ENCODE peak calls at places on chromosome 3, in six cellular contexts. Q is K562, O is H1, T is GM12878, I is HepG2, L is GM12892. S is an unnamed sample.

GRCh38 chr3:30324587-30324986 is 281.8 kb upstream of the TGFBR2 start:
- DNase-seq in Q (no peak), O (no peak), T (no peak), I (no peak), L (no peak), S (no peak)

GRCh38 chr3:8651418-8652322 is 7.1 kb upstream of the SSUH2 start:
- DNase-seq in Q (no peak), O (no peak), T (no peak), I (peak; percentile 95), L (no peak), S (no peak)

GRCh38 chr3:52232279-52233107 is 6.5 kb downstream of the TWF2 start:
- DNase-seq in Q (no peak), O (no peak), T (no peak), I (no peak), L (no peak), S (no peak)

GRCh38 chr3:63968612-63969350 is 54.5 kb downstream of the PSMD6 start:
- DNase-seq in Q (no peak), O (no peak), T (no peak), I (no peak), L (no peak), S (no peak)

GRCh38 chr3:38611866-38612265 is 37.6 kb downstream of the SCN5A start:
- DNase-seq in Q (no peak), O (no peak), T (no peak), I (no peak), L (no peak), S (no peak)

GRCh38 chr3:54830658-54831057 is 97.2 kb downstream of the LRTM1 start:
- DNase-seq in Q (peak; percentile 50), O (peak; percentile 19), T (no peak), I (peak; percentile 20), L (no peak), S (no peak)

GRCh38 chr3:111715911-111716523 is 120.9 kb upstream of the ZBED2 start:
- DNase-seq in Q (peak; percentile 26), O (no peak), T (no peak), I (peak; percentile 47), L (no peak), S (no peak)

GRCh38 chr3:171994646-171995441 is 44.5 kb upstream of the FNDC3B start:
- DNase-seq in Q (no peak), O (no peak), T (no peak), I (peak; percentile 41), L (no peak), S (no peak)

GRCh38 chr3:45915518-45916231 is 27.6 kb upstream of the CXCR6 start:
- DNase-seq in Q (peak; percentile 42), O (no peak), T (peak; percentile 98), I (no peak), L (peak; percentile 85), S (peak; percentile 73)

GRCh38 chr3:186024210-186024609 is 84.7 kb downstream of the ETV5 start:
- DNase-seq in Q (no peak), O (no peak), T (no peak), I (no peak), L (no peak), S (no peak)

GRCh38 chr3:183635107-183635430 is 354 bp upstream of the KLHL24 start:
- DNase-seq in Q (no peak), O (no peak), T (no peak), I (no peak), L (no peak), S (no peak)

GRCh38 chr3:150331978-150332568 is 76.0 kb upstream of the TSC22D2 start:
- DNase-seq in Q (no peak), O (no peak), T (no peak), I (no peak), L (no peak), S (no peak)

GRCh38 chr3:13120246-13120927 is 47.2 kb upstream of the IQSEC1 start:
- DNase-seq in Q (no peak), O (no peak), T (no peak), I (no peak), L (no peak), S (no peak)

GRCh38 chr3:69354948-69355347 is 30.9 kb downstream of the FRMD4B start:
- DNase-seq in Q (no peak), O (no peak), T (no peak), I (no peak), L (no peak), S (no peak)

GRCh38 chr3:14137004-14137403 is 12.2 kb downstream of the TMEM43 start:
- DNase-seq in Q (no peak), O (no peak), T (no peak), I (no peak), L (no peak), S (no peak)

GRCh38 chr3:177724020-177724638 is 526.8 kb upstream of the TBL1XR1 start:
- DNase-seq in Q (no peak), O (no peak), T (no peak), I (no peak), L (no peak), S (no peak)

GRCh38 chr3:79361748-79362378 is 405.9 kb downstream of the ROBO1 start:
- DNase-seq in Q (peak; percentile 8), O (no peak), T (no peak), I (peak; percentile 31), L (no peak), S (peak; percentile 2)

GRCh38 chr3:63863150-63864007 is at the start of the genes ATXN7 and THOC7:
- DNase-seq in Q (peak; percentile 77), O (no peak), T (no peak), I (peak; percentile 24), L (peak; percentile 51), S (peak; percentile 56)

GRCh38 chr3:171357721-171358120 is 102.5 kb downstream of the TNIK start:
- DNase-seq in Q (no peak), O (no peak), T (no peak), I (no peak), L (no peak), S (no peak)

GRCh38 chr3:165642761-165643432 is 194.3 kb downstream of the BCHE start:
- DNase-seq in Q (no peak), O (no peak), T (no peak), I (no peak), L (no peak), S (no peak)

GRCh38 chr3:30042274-30042859 is 564.0 kb upstream of the TGFBR2 start:
- DNase-seq in Q (peak; percentile 12), O (no peak), T (peak; percentile 1), I (peak; percentile 66), L (no peak), S (peak; percentile 4)

GRCh38 chr3:61889259-61889658 is 327.9 kb downstream of the PTPRG start:
- DNase-seq in Q (no peak), O (no peak), T (no peak), I (no peak), L (no peak), S (no peak)

DNA sequence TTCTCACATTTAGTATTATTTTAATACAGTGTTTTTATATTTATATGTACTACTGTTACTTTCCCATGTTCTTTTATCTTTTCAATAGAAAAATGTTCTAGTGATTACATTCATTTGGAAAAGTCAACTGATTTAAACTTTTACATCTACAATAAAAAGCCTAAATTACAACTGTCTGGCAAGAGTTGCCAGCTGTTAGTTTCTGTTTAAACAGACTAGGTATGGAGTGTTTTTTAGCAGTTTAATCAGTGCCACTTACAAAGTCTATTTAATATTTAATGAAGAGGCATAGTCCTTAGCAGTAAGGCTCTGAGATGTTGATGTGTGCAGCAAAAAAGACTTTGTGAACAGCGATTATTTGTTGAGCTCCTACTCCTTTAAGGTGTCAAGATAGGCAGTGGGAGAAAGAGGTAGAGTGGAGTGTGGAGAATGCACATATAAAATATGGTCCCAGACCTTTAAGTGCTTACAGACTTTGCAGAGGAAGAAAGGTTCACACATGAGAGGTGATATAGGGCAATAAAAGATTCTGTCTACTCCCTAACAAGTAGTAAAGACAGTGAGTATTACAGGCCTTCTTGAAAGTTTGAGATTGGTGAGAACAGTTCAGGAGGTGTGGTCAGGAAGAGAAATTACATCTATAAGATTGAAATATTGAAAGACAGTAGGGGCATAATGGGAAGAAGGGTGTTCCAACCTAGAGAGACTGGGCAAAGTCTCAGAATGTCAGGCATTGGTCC is 320.5 kb downstream of the DOCK3 start:
- DNase-seq in Q (no peak), O (no peak), T (no peak), I (no peak), L (no peak), S (no peak)
- TF ChIP-seq POLR2A in Q (no peak), O (no peak), T (no peak), I (no peak), L (no peak), S (no peak)

DNA sequence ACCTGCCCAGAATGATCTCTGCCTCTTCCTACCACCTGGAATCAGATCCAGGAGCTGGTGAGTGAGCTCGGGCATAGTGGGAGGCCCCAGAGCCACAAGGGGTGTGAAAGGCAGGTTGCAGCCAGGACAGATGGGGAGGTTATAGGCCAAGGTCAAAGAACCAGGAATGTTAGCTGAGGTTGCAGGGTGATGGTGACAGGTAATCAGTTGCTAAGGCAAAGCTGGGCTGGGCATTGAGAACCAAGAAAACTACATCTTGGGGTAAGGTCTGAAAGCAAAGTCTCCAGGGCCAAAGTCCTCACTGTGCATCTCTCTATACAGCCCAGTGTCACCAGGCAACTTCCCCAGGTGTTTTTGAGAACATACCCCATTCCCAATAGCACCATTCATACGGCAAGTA is 38.4 kb upstream of the SLC6A11 start:
- DNase-seq in Q (no peak), O (no peak), T (no peak), I (no peak), L (no peak), S (no peak)
- TF ChIP-seq TAF1 in Q (no peak), O (no peak), T (no peak), I (no peak), L (no peak), S (no peak)

GRCh38 chr3:23950303-23950702 is 5.2 kb downstream of the NR1D2 start:
- DNase-seq in Q (no peak), O (no peak), T (no peak), I (no peak), L (no peak), S (no peak)
- TF ChIP-seq POLR2A in Q (no peak), O (no peak), T (no peak), I (no peak), L (no peak), S (no peak)

DNA sequence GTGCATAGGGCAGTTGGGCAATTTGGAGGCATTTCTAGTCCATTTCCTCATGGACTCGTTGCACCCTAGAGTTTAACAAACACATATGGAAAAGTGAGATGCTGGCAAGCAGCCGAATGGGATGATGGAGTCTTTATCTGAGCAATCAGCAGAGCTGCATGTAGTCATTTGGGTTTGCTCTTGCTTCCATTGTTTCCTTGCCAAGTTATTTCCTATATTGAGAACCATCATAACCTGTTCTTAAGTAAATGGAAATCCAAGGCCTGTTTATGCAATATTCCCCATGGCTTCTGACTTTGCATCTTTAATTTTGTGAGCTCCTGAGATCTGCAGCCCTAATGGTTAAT is 31.2 kb downstream of the ITPR1 start:
- DNase-seq in Q (no peak), O (no peak), T (no peak), I (peak; percentile 20), L (no peak), S (no peak)
- TF ChIP-seq TAF1 in Q (no peak), O (no peak), T (no peak), I (no peak), L (no peak), S (no peak)